ENCODE peak calls at places on chromosome 3, in four cellular contexts. J is NB4, P is AG09309, T is transverse colon. Q is an unnamed sample.
A peak's percentile ranks its signal among the peaks of the same experiment; 100 is the strongest.

GRCh38 chr3:103184772-103185171 is 750.0 kb downstream of the ZPLD1 start:
- DNase-seq in J (no peak), P (no peak), T (no peak), Q (no peak)

GRCh38 chr3:130820976-130821375 is 72.9 kb upstream of the ATP2C1 start:
- DNase-seq in J (peak; percentile 91), P (peak; percentile 51), T (no peak), Q (peak; percentile 89)

GRCh38 chr3:21393684-21394307 is 357.2 kb downstream of the ZNF385D start:
- DNase-seq in J (no peak), P (no peak), T (no peak), Q (no peak)

GRCh38 chr3:31096661-31097060 is 202.2 kb upstream of the GADL1 start:
- DNase-seq in J (no peak), P (no peak), T (no peak), Q (no peak)

GRCh38 chr3:47650294-47650693 is 71.6 kb upstream of the CSPG5 start:
- DNase-seq in J (no peak), P (no peak), T (no peak), Q (no peak)

GRCh38 chr3:142118911-142119310 is 30.4 kb downstream of the TFDP2 start:
- DNase-seq in J (no peak), P (no peak), T (no peak), Q (no peak)

GRCh38 chr3:43180027-43180426 is 74.1 kb upstream of the POMGNT2 start:
- DNase-seq in J (peak; percentile 81), P (peak; percentile 51), T (peak; percentile 45), Q (peak; percentile 27)

GRCh38 chr3:87727783-87728182 is 331.0 kb downstream of the CGGBP1 start:
- DNase-seq in J (no peak), P (no peak), T (no peak), Q (no peak)

GRCh38 chr3:194967126-194968117 is 281.7 kb downstream of the FAM43A start:
- DNase-seq in J (no peak), P (no peak), T (no peak), Q (no peak)

GRCh38 chr3:159783780-159784747 is 204.6 kb upstream of the IL12A start:
- DNase-seq in J (no peak), P (no peak), T (no peak), Q (no peak)

GRCh38 chr3:165103616-165104015 is 25.3 kb upstream of the SI start:
- DNase-seq in J (no peak), P (no peak), T (no peak), Q (no peak)

GRCh38 chr3:155946178-155946577 is 75.7 kb downstream of the GMPS start:
- DNase-seq in J (no peak), P (peak; percentile 59), T (no peak), Q (no peak)

GRCh38 chr3:133572158-133573053 is 1.1 kb upstream of the CDV3 start:
- DNase-seq in J (peak; percentile 94), P (no peak), T (peak; percentile 19), Q (peak; percentile 1)

DNA sequence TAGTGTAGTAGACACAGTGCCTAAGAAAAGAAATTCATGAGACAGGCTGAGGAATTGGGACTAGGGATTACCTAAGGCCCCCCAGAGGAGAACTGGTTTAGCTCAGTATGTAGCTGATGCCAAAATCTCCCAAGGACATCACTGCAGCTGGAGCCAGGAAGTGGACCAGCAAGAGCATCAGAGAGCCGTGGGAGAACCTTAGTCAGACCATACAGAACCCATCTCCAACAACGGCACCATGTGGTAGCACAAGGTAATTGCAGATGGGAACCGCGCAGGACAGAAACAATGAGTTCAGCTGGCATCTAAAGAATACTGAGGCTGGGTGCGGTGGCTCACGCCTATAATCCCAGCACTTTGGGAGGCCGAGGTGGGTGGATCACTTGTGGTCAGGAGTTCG is 81.7 kb downstream of the WNT5A start:
- DNase-seq in J (peak; percentile 25), P (no peak), T (no peak), Q (no peak)
- TF ChIP-seq CTCF in J (peak; percentile 46), P (no peak), T (no peak), Q (no peak)

DNA sequence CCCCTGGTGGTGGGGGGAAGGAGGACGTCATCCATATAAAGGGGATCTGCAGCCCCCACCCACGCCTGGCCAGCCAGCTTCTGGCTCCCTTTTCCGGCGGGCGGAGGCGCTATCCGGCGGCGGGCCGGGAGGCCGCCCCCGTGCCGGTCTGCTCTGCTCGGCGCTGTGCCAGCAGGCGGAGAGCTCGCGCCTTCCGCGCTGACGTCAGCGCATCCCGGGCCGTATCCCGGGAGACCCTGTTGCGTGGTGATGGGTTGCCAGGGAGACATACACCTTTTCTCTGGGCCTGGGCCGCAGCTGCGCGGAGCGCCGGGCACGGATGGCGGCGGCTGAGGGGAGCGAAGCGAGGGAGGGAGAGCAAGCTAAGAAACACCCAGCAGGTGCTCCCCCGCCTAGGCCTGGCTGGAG is 1.1 kb downstream of the FAM131A start:
- DNase-seq in J (no peak), P (no peak), T (peak; percentile 66), Q (no peak)
- TF ChIP-seq CTCF in J (no peak), P (no peak), T (no peak), Q (peak; percentile 33)

GRCh38 chr3:52422669-52423068 is 22.2 kb downstream of the SEMA3G start:
- DNase-seq in J (no peak), P (no peak), T (no peak), Q (no peak)

GRCh38 chr3:52429031-52429430 is 15.9 kb downstream of the SEMA3G start:
- DNase-seq in J (no peak), P (no peak), T (no peak), Q (no peak)

GRCh38 chr3:52428151-52429005 is 16.5 kb downstream of the SEMA3G start:
- DNase-seq in J (peak; percentile 82), P (peak; percentile 78), T (peak; percentile 54), Q (peak; percentile 63)

GRCh38 chr3:52423214-52423613 is 21.7 kb downstream of the SEMA3G start:
- DNase-seq in J (no peak), P (no peak), T (no peak), Q (no peak)
- TF ChIP-seq CTCF in J (no peak), P (no peak), T (no peak), Q (no peak)

DNA sequence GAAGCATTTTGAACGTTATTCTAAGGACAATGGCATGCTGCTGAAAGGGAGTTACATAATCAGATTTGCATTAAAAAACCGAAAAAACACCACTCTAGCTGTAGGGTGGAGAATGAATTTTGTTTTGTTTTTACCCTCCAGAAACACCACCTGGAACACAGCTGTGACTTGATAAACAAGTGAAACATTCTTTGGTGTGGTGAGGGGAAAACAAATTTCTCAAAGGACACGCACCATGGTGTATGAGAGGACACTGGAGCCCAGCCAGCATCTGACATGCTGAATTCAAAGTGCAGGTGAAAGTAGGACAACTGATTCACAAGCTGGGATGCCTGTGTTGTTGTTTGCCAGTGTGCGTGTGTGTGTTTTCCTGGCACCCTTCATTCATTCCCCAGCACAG is 554.5 kb upstream of the TBL1XR1 start:
- DNase-seq in J (no peak), P (no peak), T (peak; percentile 15), Q (no peak)
- TF ChIP-seq CTCF in J (no peak), P (no peak), T (no peak), Q (no peak)

DNA sequence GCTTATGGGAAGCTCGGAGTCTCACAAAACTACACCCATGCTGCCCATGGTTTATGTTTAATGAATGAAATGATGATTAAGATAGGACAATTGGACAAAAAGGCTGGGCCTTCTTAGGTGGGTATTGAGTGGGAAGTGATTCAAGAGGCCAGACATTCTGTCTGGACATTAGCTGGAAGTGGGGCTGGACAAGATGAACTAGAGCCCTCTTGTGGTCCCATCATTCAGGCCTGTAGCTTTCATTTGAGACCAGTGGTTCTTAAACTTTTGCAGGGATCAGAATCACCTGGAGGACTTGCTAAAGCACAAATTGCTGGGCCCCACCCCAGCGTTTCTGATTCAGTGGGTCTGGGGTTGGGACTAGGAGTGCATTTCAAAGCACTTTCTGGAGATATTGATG is 290.4 kb upstream of the CTDSPL start:
- DNase-seq in J (peak; percentile 3), P (no peak), T (no peak), Q (no peak)
- TF ChIP-seq CTCF in J (no peak), P (peak; percentile 11), T (no peak), Q (no peak)

GRCh38 chr3:105847865-105848264 is 20.9 kb downstream of the CBLB start:
- DNase-seq in J (no peak), P (no peak), T (no peak), Q (no peak)

GRCh38 chr3:105850593-105850992 is 18.2 kb downstream of the CBLB start:
- DNase-seq in J (no peak), P (no peak), T (no peak), Q (no peak)

GRCh38 chr3:105847452-105847851 is 21.4 kb downstream of the CBLB start:
- DNase-seq in J (no peak), P (no peak), T (no peak), Q (no peak)

GRCh38 chr3:105846809-105847208 is 22.0 kb downstream of the CBLB start:
- DNase-seq in J (no peak), P (no peak), T (no peak), Q (no peak)

GRCh38 chr3:105848821-105849220 is 20.0 kb downstream of the CBLB start:
- DNase-seq in J (no peak), P (no peak), T (no peak), Q (no peak)
- TF ChIP-seq CTCF in J (no peak), P (no peak), T (no peak), Q (no peak)

GRCh38 chr3:106575029-106575428 is 706.2 kb upstream of the CBLB start:
- DNase-seq in J (no peak), P (no peak), T (no peak), Q (no peak)

GRCh38 chr3:106566277-106566676 is 697.5 kb upstream of the CBLB start:
- DNase-seq in J (peak; percentile 13), P (no peak), T (no peak), Q (peak; percentile 10)

GRCh38 chr3:106573605-106574004 is 704.8 kb upstream of the CBLB start:
- DNase-seq in J (no peak), P (no peak), T (no peak), Q (no peak)

DNA sequence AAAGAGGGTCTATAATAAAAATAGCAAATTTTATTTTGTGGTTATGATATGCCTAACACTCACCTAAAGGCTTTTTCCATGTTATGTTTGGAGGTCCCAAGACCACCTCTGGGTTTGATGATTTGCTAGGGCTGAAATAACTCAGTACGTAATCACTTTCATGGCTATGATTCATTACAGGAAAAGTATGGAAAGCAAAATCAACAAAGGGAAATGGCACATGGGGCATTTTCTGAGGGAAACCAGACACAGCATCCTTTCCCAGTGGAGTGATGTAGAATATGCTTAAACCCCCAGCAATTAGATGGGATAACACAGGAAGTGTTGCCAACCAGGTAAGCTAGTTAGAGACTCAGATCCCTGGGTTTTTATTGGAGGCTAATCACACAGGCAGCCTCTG is 701.6 kb upstream of the CBLB start:
- DNase-seq in J (no peak), P (no peak), T (no peak), Q (no peak)
- TF ChIP-seq CTCF in J (no peak), P (no peak), T (no peak), Q (no peak)